ENCODE peak calls at places on chromosomes 2 and 18, in nine cellular contexts. B is stimulated activated CD8-positive, alpha-beta memory T cell treated with anti-CD3 and anti-CD28 coated beads, Interleukin-7, amount 100 ng/mL, for 1 hour; F is stromal cell of bone marrow; N is GM23248; J is aorta; M is heart left ventricle; H is right cardiac atrium; U is NCI-H1092 treated with DMSO at 0.1 percent for 48 hours; A is cardiac muscle cell. C is an unnamed sample.

GRCh38 chr18:57942493-57942892 is 101.5 kb upstream of the NEDD4L start:
- DNase-seq in F (no peak), U (no peak), B (no peak), J (no peak), N (no peak), A (no peak), H (no peak), M (no peak), C (no peak)

GRCh38 chr2:23427350-23427749 is 42.4 kb downstream of the KLHL29 start:
- DNase-seq in U (no peak), H (no peak), M (no peak), B (no peak), F (no peak), N (no peak), J (no peak), A (no peak), C (no peak)

GRCh38 chr18:61448316-61448715 is 115.1 kb downstream of the CDH20 start:
- DNase-seq in N (no peak), B (no peak), M (no peak), A (no peak), J (no peak), U (no peak), F (no peak), H (no peak), C (no peak)

GRCh38 chr18:50722311-50722710 is 97.5 kb downstream of the MRO start:
- DNase-seq in F (no peak), M (no peak), U (no peak), J (no peak), H (no peak), A (no peak), N (no peak), B (no peak), C (no peak)

GRCh38 chr2:66539452-66539851 is 104.5 kb downstream of the MEIS1 start:
- DNase-seq in N (peak; percentile 68), J (no peak), A (no peak), B (no peak), U (no peak), F (no peak), M (no peak), H (no peak), C (peak; percentile 72)

GRCh38 chr2:37871453-37872191 is 53.5 kb upstream of the RMDN2 start:
- DNase-seq in M (no peak), H (no peak), B (no peak), A (no peak), J (no peak), F (no peak), N (peak; percentile 97), U (no peak), C (peak; percentile 94)

GRCh38 chr2:71742953-71743601 is 289.7 kb downstream of the DYSF start:
- DNase-seq in J (peak; percentile 88), F (peak; percentile 89), U (no peak), M (peak; percentile 68), A (no peak), H (peak; percentile 82), B (no peak), N (peak; percentile 96), C (peak; percentile 96)

GRCh38 chr2:72673279-72673678 is 152.6 kb downstream of the EXOC6B start:
- DNase-seq in H (no peak), N (no peak), F (no peak), U (no peak), B (no peak), J (no peak), M (no peak), A (no peak), C (no peak)

GRCh38 chr18:54260376-54261072 is 8.8 kb upstream of the POLI start:
- DNase-seq in M (no peak), J (no peak), A (no peak), U (no peak), N (peak; percentile 51), B (no peak), H (no peak), F (no peak), C (no peak)

GRCh38 chr2:33241581-33241980 is 234.9 kb upstream of the RASGRP3 start:
- DNase-seq in U (no peak), F (peak; percentile 62), J (no peak), A (peak; percentile 23), H (no peak), B (no peak), M (no peak), N (no peak), C (no peak)

GRCh38 chr2:239392688-239393400 is 8.0 kb downstream of the HDAC4 start:
- DNase-seq in U (no peak), B (no peak), N (no peak), J (peak; percentile 73), F (no peak), M (no peak), H (peak; percentile 55), A (no peak), C (no peak)

GRCh38 chr2:173221081-173221695 is 133.5 kb upstream of the CDCA7 start:
- DNase-seq in U (no peak), F (no peak), N (no peak), H (peak; percentile 56), B (no peak), A (no peak), M (no peak), J (no peak), C (no peak)